ENCODE peak calls at places on chromosomes 4 and X, in six cellular contexts. One of them, this sample, is unnamed.

GRCh38 chr4:177484613-177485021 is 42.4 kb upstream of the AGA start:
- DNase-seq in A549: no peak
- DNase-seq in stomach: no peak
- DNase-seq in K562: no peak
- DNase-seq in upper lobe of left lung: no peak
- DNase-seq in tibial nerve: no peak
- DNase-seq in this sample: no peak

GRCh38 chr4:105840426-105841174 is 54.7 kb upstream of the NPNT start:
- DNase-seq in upper lobe of left lung: no peak
- DNase-seq in stomach: no peak
- DNase-seq in tibial nerve: no peak
- DNase-seq in A549: no peak
- DNase-seq in K562: no peak
- DNase-seq in this sample: no peak

GRCh38 chr4:109816082-109816442 is 500 bp downstream of the GAR1 start:
- DNase-seq in A549: no peak
- DNase-seq in stomach: peak
- DNase-seq in K562: peak
- DNase-seq in upper lobe of left lung: peak
- DNase-seq in tibial nerve: no peak
- DNase-seq in this sample: no peak

GRCh38 chr4:96228463-96228862 is 388.6 kb downstream of the PDHA2 start:
- DNase-seq in K562: no peak
- DNase-seq in tibial nerve: no peak
- DNase-seq in upper lobe of left lung: no peak
- DNase-seq in stomach: no peak
- DNase-seq in A549: no peak
- DNase-seq in this sample: no peak

GRCh38 chr4:13546855-13547562 is 2.7 kb upstream of the NKX3-2 start:
- DNase-seq in tibial nerve: no peak
- DNase-seq in upper lobe of left lung: peak
- DNase-seq in K562: no peak
- DNase-seq in stomach: no peak
- DNase-seq in A549: no peak
- DNase-seq in this sample: no peak

GRCh38 chr4:20490734-20491133 is 209.5 kb upstream of the PACRGL start:
- DNase-seq in upper lobe of left lung: no peak
- DNase-seq in K562: no peak
- DNase-seq in stomach: no peak
- DNase-seq in tibial nerve: no peak
- DNase-seq in A549: no peak
- DNase-seq in this sample: no peak

GRCh38 chr4:37279894-37280592 is 35.5 kb downstream of the NWD2 start:
- DNase-seq in stomach: no peak
- DNase-seq in A549: no peak
- DNase-seq in K562: no peak
- DNase-seq in tibial nerve: no peak
- DNase-seq in upper lobe of left lung: no peak
- DNase-seq in this sample: no peak

GRCh38 chr4:186622788-186623464 is 67.6 kb upstream of the MTNR1A start:
- DNase-seq in upper lobe of left lung: no peak
- DNase-seq in K562: no peak
- DNase-seq in A549: no peak
- DNase-seq in tibial nerve: peak
- DNase-seq in stomach: no peak
- DNase-seq in this sample: no peak

GRCh38 chr4:174036563-174036962 is 246.9 kb downstream of the FBXO8 start:
- DNase-seq in upper lobe of left lung: no peak
- DNase-seq in A549: no peak
- DNase-seq in K562: peak
- DNase-seq in tibial nerve: no peak
- DNase-seq in stomach: no peak
- DNase-seq in this sample: no peak

GRCh38 chr4:184893836-184894571 is 68.2 kb upstream of the ACSL1 start:
- DNase-seq in stomach: no peak
- DNase-seq in tibial nerve: no peak
- DNase-seq in K562: no peak
- DNase-seq in A549: no peak
- DNase-seq in upper lobe of left lung: no peak
- DNase-seq in this sample: no peak

GRCh38 chr4:4386736-4387392 is at the start of gene NSG1:
- DNase-seq in upper lobe of left lung: peak
- DNase-seq in K562: no peak
- DNase-seq in A549: no peak
- DNase-seq in stomach: no peak
- DNase-seq in tibial nerve: no peak
- DNase-seq in this sample: peak

GRCh38 chr4:102687982-102688433 is 72.8 kb downstream of the MANBA start:
- DNase-seq in A549: no peak
- DNase-seq in stomach: no peak
- DNase-seq in tibial nerve: no peak
- DNase-seq in upper lobe of left lung: peak
- DNase-seq in K562: no peak
- DNase-seq in this sample: no peak

GRCh38 chr4:182808673-182809416 is 108.3 kb downstream of the DCTD start:
- DNase-seq in stomach: no peak
- DNase-seq in upper lobe of left lung: no peak
- DNase-seq in A549: no peak
- DNase-seq in tibial nerve: no peak
- DNase-seq in K562: no peak
- DNase-seq in this sample: no peak

GRCh38 chr4:146029939-146030710 is 91.5 kb upstream of the ZNF827 start:
- DNase-seq in K562: no peak
- DNase-seq in A549: no peak
- DNase-seq in upper lobe of left lung: no peak
- DNase-seq in stomach: peak
- DNase-seq in tibial nerve: no peak
- DNase-seq in this sample: no peak

GRCh38 chr4:156538651-156539285 is 432.8 kb downstream of the PDGFC start:
- DNase-seq in stomach: no peak
- DNase-seq in tibial nerve: no peak
- DNase-seq in upper lobe of left lung: no peak
- DNase-seq in K562: no peak
- DNase-seq in A549: no peak
- DNase-seq in this sample: no peak

GRCh38 chrX:110012818-110013484 is 10.0 kb downstream of the TMEM164 start:
- DNase-seq in A549: no peak
- DNase-seq in K562: no peak
- DNase-seq in tibial nerve: no peak
- DNase-seq in upper lobe of left lung: no peak
- DNase-seq in stomach: peak
- DNase-seq in this sample: no peak

GRCh38 chrX:13373027-13373806 is 53.4 kb upstream of the ATXN3L start:
- DNase-seq in A549: no peak
- DNase-seq in K562: no peak
- DNase-seq in upper lobe of left lung: no peak
- DNase-seq in stomach: no peak
- DNase-seq in tibial nerve: no peak
- DNase-seq in this sample: no peak

GRCh38 chr4:39718366-39719323 is 20.7 kb downstream of the UBE2K start:
- DNase-seq in tibial nerve: no peak
- DNase-seq in upper lobe of left lung: peak
- DNase-seq in stomach: no peak
- DNase-seq in K562: no peak
- DNase-seq in A549: no peak
- DNase-seq in this sample: no peak

GRCh38 chr4:1976416-1977352 is 32.1 kb downstream of the NELFA start:
- DNase-seq in K562: no peak
- DNase-seq in A549: no peak
- DNase-seq in stomach: no peak
- DNase-seq in tibial nerve: no peak
- DNase-seq in upper lobe of left lung: no peak
- DNase-seq in this sample: no peak

DNA sequence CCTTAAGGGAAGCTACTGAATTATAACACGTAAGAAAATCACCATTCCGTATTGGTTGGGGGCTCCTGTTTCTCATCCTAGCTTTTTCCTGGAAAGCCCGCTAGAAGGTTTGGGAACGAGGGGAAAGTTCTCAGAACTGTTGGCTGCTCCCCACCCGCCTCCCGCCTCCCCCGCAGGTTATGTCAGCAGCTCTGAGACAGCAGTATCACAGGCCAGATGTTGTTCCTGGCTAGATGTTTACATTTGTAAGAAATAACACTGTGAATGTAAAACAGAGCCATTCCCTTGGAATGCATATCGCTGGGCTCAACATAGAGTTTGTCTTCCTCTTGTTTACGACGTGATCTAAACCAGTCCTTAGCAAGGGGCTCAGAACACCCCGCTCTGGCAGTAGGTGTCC is 7.1 kb upstream of the MSANTD1 start:
- DNase-seq in tibial nerve: no peak
- DNase-seq in A549: no peak
- DNase-seq in K562: peak
- DNase-seq in stomach: no peak
- DNase-seq in upper lobe of left lung: no peak
- DNase-seq in this sample: peak
- TF ChIP-seq EP300 in tibial nerve: no peak
- TF ChIP-seq EP300 in A549: no peak
- TF ChIP-seq EP300 in K562: peak
- TF ChIP-seq EP300 in stomach: no peak
- TF ChIP-seq EP300 in upper lobe of left lung: no peak
- TF ChIP-seq EP300 in this sample: no peak

GRCh38 chr4:42625366-42625765 is 31.5 kb downstream of the ATP8A1 start:
- DNase-seq in A549: no peak
- DNase-seq in K562: no peak
- DNase-seq in tibial nerve: no peak
- DNase-seq in upper lobe of left lung: no peak
- DNase-seq in stomach: no peak
- DNase-seq in this sample: no peak

GRCh38 chr4:42628740-42629139 is 28.2 kb downstream of the ATP8A1 start:
- DNase-seq in upper lobe of left lung: no peak
- DNase-seq in K562: no peak
- DNase-seq in stomach: no peak
- DNase-seq in A549: no peak
- DNase-seq in tibial nerve: peak
- DNase-seq in this sample: no peak

GRCh38 chr4:42630908-42631307 is 26.0 kb downstream of the ATP8A1 start:
- DNase-seq in upper lobe of left lung: no peak
- DNase-seq in K562: no peak
- DNase-seq in A549: no peak
- DNase-seq in stomach: no peak
- DNase-seq in tibial nerve: no peak
- DNase-seq in this sample: no peak

GRCh38 chr4:42626629-42627028 is 30.3 kb downstream of the ATP8A1 start:
- DNase-seq in K562: no peak
- DNase-seq in tibial nerve: no peak
- DNase-seq in upper lobe of left lung: no peak
- DNase-seq in stomach: no peak
- DNase-seq in A549: no peak
- DNase-seq in this sample: no peak

DNA sequence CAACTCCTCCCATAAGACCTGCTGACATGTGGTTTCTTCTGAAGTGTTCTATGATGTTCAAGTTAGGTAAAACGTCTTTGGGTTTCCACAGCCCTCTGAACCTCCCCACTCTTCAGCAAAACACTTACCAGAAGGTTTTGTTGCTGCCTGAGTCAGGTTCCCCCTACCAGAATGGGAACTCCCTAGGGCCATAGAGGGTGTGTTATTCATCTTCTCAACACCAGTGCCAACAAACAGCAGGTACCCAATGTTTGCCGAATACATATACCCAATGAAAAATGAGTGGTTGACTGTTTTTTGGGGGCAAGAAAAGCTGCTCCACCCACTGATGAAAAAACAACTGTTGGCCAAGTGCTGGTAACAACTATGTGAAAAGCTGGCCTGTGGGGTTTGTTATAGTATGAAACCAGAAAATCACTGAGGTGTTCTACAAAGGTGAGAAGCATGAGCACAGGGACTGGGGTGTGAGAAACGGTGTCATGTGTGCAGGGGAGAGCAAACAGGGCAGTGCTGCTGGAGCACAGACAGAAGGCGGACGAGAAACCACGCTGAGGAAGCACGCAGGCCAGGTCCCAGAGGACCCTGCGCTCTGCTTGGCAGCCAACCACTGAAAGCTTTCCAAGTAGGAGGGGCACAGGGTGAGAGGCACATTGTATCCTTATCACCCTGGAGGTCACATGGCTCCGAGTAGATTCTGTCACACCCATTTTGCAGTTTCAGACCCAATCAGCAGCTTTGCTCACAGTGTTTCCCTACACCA is 28.8 kb downstream of the ATP8A1 start:
- DNase-seq in stomach: peak
- DNase-seq in K562: no peak
- DNase-seq in A549: no peak
- DNase-seq in upper lobe of left lung: no peak
- DNase-seq in tibial nerve: peak
- DNase-seq in this sample: peak
- H3K4me3 ChIP-seq in stomach: no peak
- H3K4me3 ChIP-seq in K562: no peak
- H3K4me3 ChIP-seq in A549: no peak
- H3K4me3 ChIP-seq in upper lobe of left lung: no peak
- H3K4me3 ChIP-seq in tibial nerve: no peak
- H3K4me3 ChIP-seq in this sample: no peak

GRCh38 chrX:119735467-119735866 is 22.9 kb upstream of the SOWAHD start:
- DNase-seq in tibial nerve: no peak
- DNase-seq in K562: no peak
- DNase-seq in stomach: no peak
- DNase-seq in A549: no peak
- DNase-seq in upper lobe of left lung: no peak
- DNase-seq in this sample: no peak

GRCh38 chrX:119729408-119730201 is 28.8 kb upstream of the SOWAHD start:
- DNase-seq in tibial nerve: peak
- DNase-seq in K562: peak
- DNase-seq in A549: peak
- DNase-seq in stomach: peak
- DNase-seq in upper lobe of left lung: no peak
- DNase-seq in this sample: peak

GRCh38 chrX:119736206-119736764 is 22.1 kb upstream of the SOWAHD start:
- DNase-seq in K562: no peak
- DNase-seq in upper lobe of left lung: no peak
- DNase-seq in A549: no peak
- DNase-seq in stomach: no peak
- DNase-seq in tibial nerve: no peak
- DNase-seq in this sample: no peak

GRCh38 chrX:119734897-119735339 is 23.5 kb upstream of the SOWAHD start:
- DNase-seq in A549: no peak
- DNase-seq in upper lobe of left lung: peak
- DNase-seq in tibial nerve: no peak
- DNase-seq in stomach: peak
- DNase-seq in K562: no peak
- DNase-seq in this sample: no peak
- TF ChIP-seq EP300 in A549: no peak
- TF ChIP-seq EP300 in upper lobe of left lung: no peak
- TF ChIP-seq EP300 in tibial nerve: no peak
- TF ChIP-seq EP300 in stomach: no peak
- TF ChIP-seq EP300 in K562: no peak
- TF ChIP-seq EP300 in this sample: no peak

GRCh38 chr4:30632751-30633150 is 87.4 kb upstream of the PCDH7 start:
- DNase-seq in K562: no peak
- DNase-seq in stomach: no peak
- DNase-seq in tibial nerve: no peak
- DNase-seq in A549: no peak
- DNase-seq in upper lobe of left lung: no peak
- DNase-seq in this sample: no peak

DNA sequence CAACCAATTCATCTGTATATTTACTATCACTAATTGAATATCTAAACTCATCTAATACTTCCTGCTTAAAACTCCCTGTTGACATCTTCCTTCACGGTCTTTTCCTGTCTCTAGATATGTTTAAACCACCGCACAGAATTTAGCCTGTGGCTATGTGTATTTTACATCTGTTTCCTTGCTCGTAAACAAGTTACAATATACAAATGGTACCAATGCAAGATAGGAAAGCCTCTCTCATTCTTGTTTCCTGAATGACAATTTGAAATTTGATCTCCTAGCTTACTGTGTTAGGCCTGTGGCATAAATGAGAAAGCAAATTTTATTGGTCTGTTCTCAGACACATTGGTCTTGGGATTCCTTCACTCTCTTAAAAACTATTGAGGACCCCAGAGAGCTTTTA is 89.7 kb upstream of the PCDH7 start:
- DNase-seq in tibial nerve: no peak
- DNase-seq in K562: no peak
- DNase-seq in upper lobe of left lung: no peak
- DNase-seq in stomach: no peak
- DNase-seq in A549: no peak
- DNase-seq in this sample: no peak
- H3K4me3 ChIP-seq in tibial nerve: no peak
- H3K4me3 ChIP-seq in K562: no peak
- H3K4me3 ChIP-seq in upper lobe of left lung: no peak
- H3K4me3 ChIP-seq in stomach: no peak
- H3K4me3 ChIP-seq in A549: no peak
- H3K4me3 ChIP-seq in this sample: no peak

This sample was measured in ovary.